ENCODE peak calls at places on chromosome 16, in nine cellular contexts. J, S, M, D, W, U, E, I and F are unnamed samples.

GRCh38 chr16:3480901-3481695 is 14.2 kb downstream of the C16orf90 start:
- DNase-seq in J (no peak), E (no peak), M (no peak), D (no peak), S (no peak), U (no peak), I (no peak), W (no peak), F (no peak)

GRCh38 chr16:85541181-85541580 is 71.9 kb upstream of the GSE1 start:
- DNase-seq in W (peak; percentile 34), D (no peak), M (no peak), J (no peak), S (no peak), U (no peak), I (no peak), E (no peak), F (no peak)

GRCh38 chr16:15583526-15583925 is 59.4 kb downstream of the MARF1 start:
- DNase-seq in E (no peak), D (no peak), W (no peak), I (no peak), S (no peak), J (no peak), U (no peak), M (no peak), F (no peak)

GRCh38 chr16:69511641-69512040 is 54.1 kb upstream of the NFAT5 start:
- DNase-seq in U (no peak), J (no peak), S (no peak), I (no peak), W (no peak), E (no peak), D (no peak), M (no peak), F (no peak)

GRCh38 chr16:3115561-3115960 is 3.2 kb downstream of the ZNF205 start:
- DNase-seq in M (no peak), D (no peak), S (no peak), I (no peak), J (no peak), W (peak; percentile 48), U (no peak), E (no peak), F (no peak)

GRCh38 chr16:12529582-12529981 is 274.1 kb downstream of the CPPED1 start:
- DNase-seq in E (no peak), U (no peak), I (no peak), D (no peak), J (no peak), M (no peak), W (no peak), S (no peak), F (no peak)

GRCh38 chr16:11141409-11142260 is 114.4 kb downstream of the SOCS1 start:
- DNase-seq in M (no peak), U (no peak), D (no peak), E (no peak), S (no peak), J (no peak), I (no peak), W (no peak), F (no peak)

GRCh38 chr16:57680842-57681241 is 12.7 kb downstream of the ADGRG3 start:
- DNase-seq in J (no peak), M (no peak), E (no peak), D (no peak), W (no peak), I (no peak), U (no peak), S (no peak), F (no peak)

DNA sequence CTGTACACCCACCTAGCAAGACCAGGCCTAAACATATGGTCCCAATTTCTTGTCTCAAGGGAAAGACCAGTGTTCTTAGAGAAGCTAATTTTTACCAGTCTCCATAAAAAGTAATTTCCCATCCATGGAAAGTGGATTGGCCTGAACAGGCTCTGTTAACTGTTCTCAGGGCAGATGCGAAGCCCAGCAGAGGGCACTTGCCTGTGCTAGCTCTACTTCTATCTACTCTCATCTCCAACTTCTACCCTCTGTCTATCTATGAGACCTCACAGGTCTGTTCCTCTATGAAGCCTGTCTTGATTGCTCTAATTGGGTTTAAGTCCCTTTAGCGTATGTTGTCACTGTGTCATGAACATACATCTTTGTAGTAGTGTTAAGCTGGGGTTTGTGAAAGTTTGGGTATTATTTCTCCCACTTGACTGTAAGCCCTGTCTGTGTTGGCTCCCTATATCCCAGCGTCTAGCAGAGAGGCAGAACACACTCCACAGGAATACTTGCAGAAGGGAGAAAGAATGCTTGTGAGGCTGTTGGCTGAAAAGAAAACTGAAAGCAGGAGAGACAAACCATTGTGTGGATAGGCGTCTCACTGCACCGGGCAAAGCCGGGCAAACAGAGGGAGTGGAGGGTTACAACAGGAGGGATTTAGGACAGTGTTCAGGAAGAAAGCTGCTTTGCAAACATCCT is 167.2 kb upstream of the MAF start:
- DNase-seq in U (peak; percentile 51), J (no peak), D (peak; percentile 23), I (no peak), W (peak; percentile 50), E (no peak), S (peak; percentile 50), M (peak; percentile 45), F (no peak)
- H3K4me3 ChIP-seq in U (no peak overlapping the region), J (no peak overlapping the region), D (no peak overlapping the region), I (peak overlapping the region; percentile 8), W (peak overlapping the region; percentile 43), E (no peak overlapping the region), S (no peak overlapping the region), M (peak overlapping the region; percentile 20), F (no peak overlapping the region)

DNA sequence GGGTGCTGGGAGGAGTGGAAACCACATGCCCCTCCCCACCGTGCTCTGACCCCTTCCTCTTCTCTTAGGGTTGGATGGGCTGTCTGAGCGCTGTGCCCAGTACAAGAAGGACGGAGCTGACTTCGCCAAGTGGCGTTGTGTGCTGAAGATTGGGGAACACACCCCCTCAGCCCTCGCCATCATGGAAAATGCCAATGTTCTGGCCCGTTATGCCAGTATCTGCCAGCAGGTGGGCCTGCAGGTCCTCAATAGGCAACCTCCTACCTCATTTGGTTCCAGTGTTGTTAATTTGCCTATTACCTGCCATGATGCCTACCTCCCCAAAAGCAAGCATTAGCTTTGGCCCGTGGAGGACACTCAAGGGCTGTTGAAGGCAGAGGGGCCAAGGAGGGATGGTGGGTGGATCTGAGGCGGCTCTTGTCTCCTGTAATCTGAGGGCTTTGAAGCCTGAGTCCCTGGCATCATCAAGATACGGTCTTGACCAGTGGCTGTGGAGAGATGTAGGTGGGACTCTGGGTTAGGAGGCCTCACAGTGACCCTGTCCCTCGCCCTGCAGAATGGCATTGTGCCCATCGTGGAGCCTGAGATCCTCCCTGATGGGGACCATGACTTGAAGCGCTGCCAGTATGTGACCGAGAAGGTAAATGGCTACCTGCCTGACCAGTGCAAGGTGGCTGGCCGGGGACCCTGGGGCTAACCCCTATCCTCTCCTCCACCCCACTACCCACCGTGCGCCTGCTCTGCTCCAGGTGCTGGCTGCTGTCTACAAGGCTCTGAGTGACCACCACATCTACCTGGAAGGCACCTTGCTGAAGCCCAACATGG is 3.4 kb downstream of the ALDOA start:
- DNase-seq in D (no peak), I (no peak), M (peak; percentile 29), S (peak; percentile 18), U (no peak), E (no peak), W (peak; percentile 65), J (no peak), F (no peak)
- H3K4me3 ChIP-seq in D (peak overlapping the region; percentile 1), I (no peak overlapping the region), M (no peak overlapping the region), S (no peak overlapping the region), U (no peak overlapping the region), E (no peak overlapping the region), W (no peak overlapping the region), J (no peak overlapping the region), F (no peak overlapping the region)

GRCh38 chr16:28208824-28209223 is 2.9 kb downstream of the XPO6 start:
- DNase-seq in E (no peak), U (no peak), M (no peak), J (no peak), D (no peak), W (no peak), S (no peak), I (no peak), F (no peak)

GRCh38 chr16:28210264-28210663 is 1.5 kb downstream of the XPO6 start:
- DNase-seq in W (no peak), M (no peak), E (no peak), D (no peak), S (no peak), I (no peak), U (no peak), J (no peak), F (no peak)

GRCh38 chr16:28205974-28206373 is 5.8 kb downstream of the XPO6 start:
- DNase-seq in E (no peak), U (no peak), D (no peak), W (no peak), J (no peak), M (no peak), S (no peak), I (no peak), F (no peak)

GRCh38 chr16:28207425-28207824 is 4.3 kb downstream of the XPO6 start:
- DNase-seq in M (no peak), D (no peak), S (no peak), I (no peak), E (no peak), U (no peak), W (no peak), J (no peak), F (peak; percentile 55)

DNA sequence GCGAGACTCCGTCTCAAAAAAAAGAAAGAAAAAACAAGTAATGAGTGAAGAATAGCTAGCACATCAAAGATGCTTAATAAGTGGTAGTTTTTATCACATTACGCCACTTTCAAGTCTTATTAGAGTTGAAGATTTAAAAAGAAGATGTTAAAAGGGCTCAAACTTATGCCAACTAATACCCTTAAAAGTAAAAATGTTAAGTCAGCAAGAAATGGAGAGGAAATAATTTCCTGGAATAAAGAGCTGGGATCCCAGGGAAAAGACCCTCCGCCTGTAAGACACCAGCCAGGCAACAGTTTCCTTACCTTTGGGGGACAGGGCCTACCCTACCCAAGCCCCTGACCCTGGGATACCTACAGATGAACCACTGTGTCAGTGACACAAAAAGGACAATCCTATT is 3.6 kb downstream of the XPO6 start:
- DNase-seq in M (no peak), D (no peak), S (no peak), J (no peak), E (no peak), I (no peak), U (no peak), W (no peak), F (no peak)
- H3K4me3 ChIP-seq in M (no peak overlapping the region), D (no peak overlapping the region), S (no peak overlapping the region), J (no peak overlapping the region), E (peak overlapping the region; percentile 5), I (no peak overlapping the region), U (no peak overlapping the region), W (no peak overlapping the region), F (no peak overlapping the region)

GRCh38 chr16:87731607-87732006 is 34.2 kb downstream of the KLHDC4 start:
- DNase-seq in S (no peak), I (no peak), U (no peak), E (no peak), D (no peak), W (no peak), J (no peak), M (no peak), F (no peak)

GRCh38 chr16:87725596-87726235 is 40.1 kb downstream of the KLHDC4 start:
- DNase-seq in M (no peak), D (no peak), E (no peak), J (no peak), I (no peak), U (peak; percentile 21), S (no peak), W (no peak), F (no peak)

GRCh38 chr16:87728026-87728425 is 37.8 kb downstream of the KLHDC4 start:
- DNase-seq in E (no peak), U (peak; percentile 34), D (no peak), W (no peak), I (no peak), S (no peak), M (no peak), J (no peak), F (no peak)

GRCh38 chr16:87727346-87727745 is 38.4 kb downstream of the KLHDC4 start:
- DNase-seq in S (no peak), M (no peak), J (no peak), E (no peak), W (no peak), U (no peak), D (no peak), I (no peak), F (no peak)

DNA sequence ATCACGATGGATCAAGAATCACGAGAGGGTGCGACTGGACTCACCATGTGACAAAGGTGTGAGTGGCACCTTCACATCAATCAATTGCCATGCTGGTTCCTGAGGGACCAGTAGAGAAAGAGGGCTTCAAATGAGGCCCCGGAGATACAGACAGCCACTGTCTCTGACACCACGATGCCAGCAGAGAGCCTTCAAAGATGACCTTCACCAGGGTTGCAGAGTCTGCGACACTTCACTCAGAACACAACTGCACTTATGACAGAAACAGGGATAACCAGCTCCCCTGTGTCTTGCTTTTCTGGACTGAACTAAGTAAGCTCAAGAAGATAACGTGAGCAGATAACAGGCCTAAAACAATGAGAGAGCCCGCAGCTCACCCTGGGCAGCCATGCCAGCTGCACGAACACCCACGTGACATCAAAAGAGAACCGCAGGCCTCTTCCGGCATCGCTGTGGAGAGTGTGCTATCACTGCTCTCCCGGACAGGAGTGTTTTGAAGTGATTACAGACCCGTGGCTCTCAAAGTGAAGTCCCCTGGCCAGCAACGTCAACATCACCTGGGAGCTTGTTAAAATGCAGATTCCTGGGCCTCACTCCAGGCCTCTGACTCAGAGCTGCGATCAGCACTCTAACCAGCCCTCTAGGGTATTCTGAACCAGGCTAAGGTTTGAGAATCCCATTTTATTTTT is 36.4 kb downstream of the KLHDC4 start:
- DNase-seq in U (no peak), D (no peak), M (no peak), I (no peak), J (peak; percentile 19), E (no peak), S (no peak), W (no peak), F (no peak)
- H3K4me3 ChIP-seq in U (no peak overlapping the region), D (no peak overlapping the region), M (no peak overlapping the region), I (no peak overlapping the region), J (no peak overlapping the region), E (no peak overlapping the region), S (no peak overlapping the region), W (no peak overlapping the region), F (no peak overlapping the region)